ENCODE peak calls at places on chromosome 1, in nine cellular contexts. E, S, F, M, X, K, C, P and G are unnamed samples.

GRCh38 chr1:166974647-166975345 is 544 bp downstream of the ILDR2 start:
- DNase-seq in E (no peak), K (peak; percentile 2), M (no peak), P (no peak), C (no peak), F (no peak), S (no peak), X (no peak), G (no peak)

GRCh38 chr1:29145739-29146437 is 22.2 kb upstream of the TMEM200B start:
- DNase-seq in P (no peak), E (no peak), S (peak; percentile 57), X (no peak), C (no peak), F (peak; percentile 34), K (peak; percentile 75), M (no peak), G (peak; percentile 96)

GRCh38 chr1:12434174-12434573 is 183.8 kb downstream of the DHRS3 start:
- DNase-seq in E (no peak), M (no peak), K (peak; percentile 53), X (no peak), F (peak; percentile 73), C (no peak), P (no peak), S (peak; percentile 56), G (peak; percentile 62)

GRCh38 chr1:200488375-200489165 is 78.7 kb upstream of the ZNF281 start:
- DNase-seq in K (peak; percentile 88), X (peak; percentile 59), P (no peak), E (no peak), S (peak; percentile 87), C (peak; percentile 56), M (no peak), F (peak; percentile 69), G (peak; percentile 83)

GRCh38 chr1:15722411-15722810 is 13.6 kb upstream of the SLC25A34 start:
- DNase-seq in E (no peak), S (no peak), C (no peak), X (no peak), P (no peak), K (no peak), F (no peak), M (no peak), G (no peak)

GRCh38 chr1:163875214-163875926 is 553.6 kb downstream of the NUF2 start:
- DNase-seq in M (no peak), E (no peak), K (peak; percentile 75), X (no peak), P (no peak), C (no peak), F (peak; percentile 21), S (peak; percentile 83), G (peak; percentile 84)

GRCh38 chr1:161973924-161974845 is 49.5 kb downstream of the OLFML2B start:
- DNase-seq in X (no peak), M (no peak), K (peak; percentile 25), F (no peak), C (no peak), E (no peak), P (no peak), S (no peak), G (no peak)

GRCh38 chr1:181949500-181949899 is 112.0 kb downstream of the ZNF648 start:
- DNase-seq in M (no peak), X (no peak), P (no peak), S (no peak), E (no peak), F (no peak), K (no peak), C (no peak), G (no peak)

GRCh38 chr1:226662704-226663326 is 76.3 kb downstream of the ITPKB start:
- DNase-seq in F (peak; percentile 86), P (no peak), C (peak; percentile 72), E (no peak), K (peak; percentile 91), M (peak; percentile 73), S (peak; percentile 89), X (peak; percentile 27), G (peak; percentile 98)

GRCh38 chr1:44222397-44223334 is 9.4 kb downstream of the DMAP1 start:
- DNase-seq in S (no peak), M (no peak), P (no peak), K (no peak), E (no peak), X (no peak), F (no peak), C (no peak), G (no peak)
- TF ChIP-seq CTCF in S (no peak), M (no peak), P (no peak), K (no peak), E (no peak), X (no peak), F (no peak), C (no peak), G (no peak)

GRCh38 chr1:184536246-184536985 is 149.6 kb downstream of the C1orf21 start:
- DNase-seq in C (no peak), P (no peak), E (no peak), K (no peak), M (no peak), S (no peak), X (no peak), F (no peak), G (no peak)

GRCh38 chr1:184542291-184542690 is 155.5 kb downstream of the C1orf21 start:
- DNase-seq in P (no peak), X (no peak), K (no peak), M (no peak), E (no peak), F (peak; percentile 53), C (no peak), S (no peak), G (no peak)

GRCh38 chr1:184539580-184539979 is 152.8 kb downstream of the C1orf21 start:
- DNase-seq in K (no peak), C (no peak), S (no peak), P (no peak), E (no peak), F (no peak), M (no peak), X (no peak), G (no peak)

GRCh38 chr1:184545601-184546000 is 158.8 kb downstream of the C1orf21 start:
- DNase-seq in M (no peak), X (no peak), P (no peak), K (peak; percentile 44), F (peak; percentile 99), C (no peak), E (no peak), S (peak; percentile 26), G (peak; percentile 50)

DNA sequence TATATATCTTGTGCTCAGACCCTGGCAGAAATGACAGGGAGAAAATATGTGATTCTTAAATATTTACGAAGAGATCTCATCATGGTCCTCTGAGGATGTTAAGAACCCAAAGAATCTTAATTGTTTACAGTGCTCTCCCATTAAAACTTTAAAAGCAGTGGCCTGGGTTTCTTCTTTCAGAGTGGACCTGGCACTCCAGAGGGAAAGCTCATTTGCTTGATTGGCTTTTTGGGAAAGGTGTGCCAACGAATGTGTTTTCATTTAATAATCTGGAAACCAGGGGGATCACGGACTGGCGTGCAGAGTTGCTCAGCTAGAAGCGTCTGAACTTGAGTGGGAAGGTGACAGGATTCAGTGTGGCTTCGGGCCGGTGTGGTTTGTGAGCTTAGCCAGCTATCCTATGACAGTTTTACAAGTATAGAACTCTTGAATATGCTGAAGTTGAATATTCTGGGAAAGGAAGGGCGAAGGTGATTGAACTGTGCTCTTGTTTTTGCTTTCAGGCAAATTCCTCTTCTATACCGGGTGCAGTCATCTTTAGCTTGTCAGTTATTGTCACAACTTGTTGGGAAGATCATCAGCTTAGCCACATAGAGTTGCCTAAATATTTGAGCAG is 154.8 kb downstream of the C1orf21 start:
- DNase-seq in S (no peak), M (no peak), E (no peak), X (no peak), K (no peak), F (peak; percentile 8), P (no peak), C (no peak), G (no peak)
- TF ChIP-seq CTCF in S (no peak), M (no peak), E (no peak), X (no peak), K (no peak), F (no peak), P (no peak), C (no peak), G (no peak)

GRCh38 chr1:234489692-234490065 is 10.7 kb upstream of the TARBP1 start:
- DNase-seq in M (no peak), P (no peak), E (no peak), X (no peak), S (no peak), C (no peak), K (no peak), F (no peak), G (no peak)
- TF ChIP-seq CTCF in M (no peak), P (no peak), E (no peak), X (no peak), S (no peak), C (no peak), K (no peak), F (no peak), G (no peak)

DNA sequence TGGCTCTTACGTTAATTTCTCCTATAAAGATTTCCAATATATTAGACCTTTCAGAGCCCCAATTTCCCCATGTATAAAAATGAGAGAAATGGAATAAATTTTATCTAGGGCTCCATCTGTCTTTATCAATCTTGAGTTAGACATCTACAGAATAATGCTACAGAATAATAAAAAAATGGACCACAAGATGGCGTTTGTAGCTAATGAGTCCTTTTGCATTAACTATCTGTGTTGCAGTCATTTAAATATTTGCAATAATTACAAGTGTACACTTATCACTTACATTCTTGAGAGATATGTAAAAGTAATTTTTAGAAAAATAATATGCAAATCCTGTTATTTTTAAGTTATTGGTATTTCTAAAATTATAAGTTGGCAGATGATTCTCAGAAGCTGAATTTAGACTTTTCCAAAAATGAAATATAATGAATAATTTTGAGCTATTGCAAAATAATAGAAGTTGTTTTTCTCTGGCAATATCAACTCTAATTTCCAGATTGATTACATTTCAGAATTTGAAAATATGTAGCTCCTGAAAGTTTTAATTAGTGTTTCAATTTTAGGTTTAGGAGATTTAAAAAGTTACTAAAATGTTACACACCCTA is 87.7 kb downstream of the SNX7 start:
- DNase-seq in X (no peak), C (no peak), F (peak; percentile 49), K (peak; percentile 15), M (no peak), P (no peak), E (no peak), S (peak; percentile 20), G (peak; percentile 7)
- TF ChIP-seq CTCF in X (no peak), C (no peak), F (peak; percentile 18), K (peak; percentile 36), M (no peak), P (no peak), E (peak; percentile 48), S (peak; percentile 49), G (peak; percentile 77)

DNA sequence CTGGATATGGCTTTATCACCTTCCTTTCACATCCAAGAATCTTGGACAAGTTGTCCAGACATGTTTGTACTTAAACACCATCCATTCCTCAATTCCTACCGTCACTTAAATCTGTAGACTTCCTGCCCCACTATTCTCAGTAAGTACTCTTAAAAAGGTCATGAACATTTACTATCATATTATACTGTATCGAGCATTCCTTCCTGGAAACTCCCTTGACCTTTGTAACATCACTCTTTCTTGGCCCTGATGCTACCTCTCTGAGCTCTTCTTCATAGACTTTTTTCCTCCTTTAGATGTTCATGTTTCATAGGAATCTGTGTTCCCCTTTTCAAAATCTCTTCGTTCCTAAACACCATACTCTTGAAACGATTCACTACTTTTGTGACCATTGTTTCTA is 15.5 kb downstream of the BLZF1 start:
- DNase-seq in P (no peak), M (no peak), C (no peak), E (no peak), K (no peak), X (no peak), F (peak; percentile 16), S (no peak), G (no peak)
- TF ChIP-seq CTCF in P (no peak), M (no peak), C (no peak), E (no peak), K (no peak), X (no peak), F (no peak), S (no peak), G (no peak)